ENCODE peak calls at places on chromosomes 13 and 19, in five cellular contexts. X is thoracic aorta, N is aorta, R is stomach, I is GM23338. G is an unnamed sample. For H3K4me1, the result is how much of the 10 kb centered on the place peaks cover.

GRCh38 chr13:28626266-28626665 is 32.7 kb upstream of the POMP start:
- DNase-seq in X (no peak), N (no peak), R (no peak), I (no peak), G (no peak)

GRCh38 chr19:3057275-3057714 is 5.0 kb downstream of the TLE5 start:
- DNase-seq in X (peak), N (peak), R (peak), I (no peak), G (no peak)

GRCh38 chr13:24148414-24149305 is 11.9 kb upstream of the SPATA13 start:
- DNase-seq in X (no peak), N (no peak), R (peak), I (peak), G (no peak)

GRCh38 chr19:17305211-17305516 is 508 bp upstream of the MRPL34 start:
- DNase-seq in X (no peak), N (no peak), R (no peak), I (no peak), G (no peak)

GRCh38 chr13:73334459-73334858 is 275.7 kb downstream of the KLF5 start:
- DNase-seq in X (no peak), N (no peak), R (no peak), I (no peak), G (no peak)

GRCh38 chr13:54433511-54434206 is 1405.0 kb downstream of the OLFM4 start:
- DNase-seq in X (no peak), N (no peak), R (peak), I (no peak), G (no peak)

GRCh38 chr19:32599736-32600157 is 18.8 kb downstream of the PDCD5 start:
- DNase-seq in X (no peak), N (no peak), R (no peak), I (peak), G (peak)

GRCh38 chr13:60410299-60410698 is 13.3 kb downstream of the TDRD3 start:
- DNase-seq in X (no peak), N (no peak), R (no peak), I (peak), G (no peak)

GRCh38 chr13:105665284-105665683 is 870.2 kb downstream of the EFNB2 start:
- DNase-seq in X (no peak), N (no peak), R (no peak), I (no peak), G (no peak)

GRCh38 chr19:47047931-47048399 is 459 bp downstream of the TMEM160 start:
- DNase-seq in X (peak), N (peak), R (peak), I (peak), G (peak)

GRCh38 chr13:50843256-50844043 is at the start of gene DLEU7:
- DNase-seq in X (no peak), N (no peak), R (no peak), I (peak), G (no peak)

GRCh38 chr19:4744451-4745170 is 21.0 kb upstream of the DPP9 start:
- DNase-seq in X (no peak), N (peak), R (no peak), I (no peak), G (no peak)

GRCh38 chr13:46119883-46120614 is 15.2 kb upstream of the CPB2 start:
- DNase-seq in X (no peak), N (no peak), R (no peak), I (no peak), G (peak)

GRCh38 chr13:51818771-51819511 is 15.0 kb upstream of the DHRS12 start:
- DNase-seq in X (no peak), N (peak), R (peak), I (no peak), G (no peak)

GRCh38 chr19:52923782-52924593 is 760 bp upstream of the ZNF888 start:
- DNase-seq in X (peak), N (peak), R (peak), I (peak), G (no peak)

GRCh38 chr13:22218784-22219183 is 547.9 kb downstream of the FGF9 start:
- DNase-seq in X (no peak), N (no peak), R (no peak), I (no peak), G (no peak)

GRCh38 chr19:33201886-33202545 is 7.9 kb downstream of the LRP3 start:
- DNase-seq in X (no peak), N (no peak), R (no peak), I (no peak), G (no peak)

GRCh38 chr19:8526345-8527062 is 12.5 kb upstream of the ZNF414 start:
- DNase-seq in X (peak), N (peak), R (peak), I (peak), G (no peak)

GRCh38 chr13:28655566-28655965 is 3.4 kb upstream of the POMP start:
- DNase-seq in X (no peak), N (no peak), R (no peak), I (no peak), G (no peak)

GRCh38 chr19:23991170-23991569 is 76.5 kb downstream of the ZNF726 start:
- DNase-seq in X (no peak), N (no peak), R (peak), I (peak), G (no peak)

GRCh38 chr13:67134322-67135129 is 95.6 kb downstream of the PCDH9 start:
- DNase-seq in X (no peak), N (no peak), R (no peak), I (no peak), G (no peak)

GRCh38 chr13:72205773-72206172 is 338.8 kb upstream of the DACH1 start:
- DNase-seq in X (no peak), N (no peak), R (no peak), I (no peak), G (no peak)

GRCh38 chr13:114131581-114132418 is 623 bp downstream of the RASA3 start:
- DNase-seq in X (no peak), N (no peak), R (no peak), I (peak), G (no peak)

GRCh38 chr13:111066544-111066943 is 48.6 kb upstream of the ARHGEF7 start:
- DNase-seq in X (no peak), N (no peak), R (no peak), I (peak), G (no peak)

GRCh38 chr13:33723365-33723764 is 94.6 kb upstream of the RFC3 start:
- DNase-seq in X (no peak), N (no peak), R (no peak), I (no peak), G (no peak)

GRCh38 chr13:33725340-33725739 is 92.6 kb upstream of the RFC3 start:
- DNase-seq in X (no peak), N (no peak), R (no peak), I (no peak), G (no peak)

GRCh38 chr13:33723772-33724435 is 94.0 kb upstream of the RFC3 start:
- DNase-seq in X (peak), N (peak), R (peak), I (peak), G (peak)

GRCh38 chr13:33721719-33722118 is 96.2 kb upstream of the RFC3 start:
- DNase-seq in X (no peak), N (no peak), R (no peak), I (no peak), G (no peak)

GRCh38 chr13:33722216-33722900 is 95.6 kb upstream of the RFC3 start:
- DNase-seq in X (no peak), N (no peak), R (no peak), I (no peak), G (no peak)
- H3K4me3 ChIP-seq in X (peak), N (no peak), R (no peak), I (no peak), G (no peak)

GRCh38 chr19:51366999-51367564 is 894 bp upstream of the ETFB start:
- DNase-seq in X (no peak), N (peak), R (peak), I (no peak), G (no peak)
- H3K4me1 ChIP-seq in X (under half), N (under half), R (under half), I (under half), G (under half)

DNA sequence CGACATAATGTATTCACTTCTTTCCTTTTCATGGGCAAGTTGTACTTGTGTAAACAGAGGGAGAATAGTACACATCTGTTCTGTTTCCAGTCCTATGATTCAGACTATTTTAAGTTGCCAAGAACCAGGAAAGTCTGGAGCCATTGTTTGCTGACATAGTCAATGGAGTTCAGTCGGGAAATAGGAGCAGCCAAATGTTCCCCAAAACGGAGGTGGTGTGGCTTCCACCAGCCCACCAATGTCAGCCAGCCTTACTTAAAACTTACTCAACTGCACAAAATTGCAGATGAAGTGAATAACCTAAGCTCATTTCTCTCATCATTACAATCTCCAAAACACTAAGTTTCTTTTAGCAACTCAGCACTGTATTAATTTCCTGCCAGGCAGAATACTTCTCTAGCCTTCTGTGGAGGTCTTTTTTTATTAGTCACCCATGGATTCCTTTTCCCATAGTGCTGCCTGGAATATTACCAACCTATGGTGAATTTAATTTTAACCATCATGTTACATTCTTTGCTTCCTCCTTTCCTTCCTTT is 22.3 kb upstream of the CSNK1A1L start:
- DNase-seq in X (no peak), N (peak), R (no peak), I (no peak), G (no peak)
- H3K4me3 ChIP-seq in X (peak), N (peak), R (no peak), I (no peak), G (no peak)

GRCh38 chr19:41997121-41997850 is 3.3 kb upstream of the ATP1A3 start:
- DNase-seq in X (no peak), N (no peak), R (peak), I (peak), G (peak)

GRCh38 chr19:41994994-41995958 is 1.2 kb upstream of the ATP1A3 start:
- DNase-seq in X (no peak), N (no peak), R (no peak), I (no peak), G (no peak)

GRCh38 chr19:41997851-41998229 is 3.8 kb upstream of the ATP1A3 start:
- DNase-seq in X (no peak), N (no peak), R (no peak), I (peak), G (no peak)

GRCh38 chr19:41994521-41994971 is 516 bp upstream of the ATP1A3 start:
- DNase-seq in X (no peak), N (no peak), R (no peak), I (no peak), G (no peak)

DNA sequence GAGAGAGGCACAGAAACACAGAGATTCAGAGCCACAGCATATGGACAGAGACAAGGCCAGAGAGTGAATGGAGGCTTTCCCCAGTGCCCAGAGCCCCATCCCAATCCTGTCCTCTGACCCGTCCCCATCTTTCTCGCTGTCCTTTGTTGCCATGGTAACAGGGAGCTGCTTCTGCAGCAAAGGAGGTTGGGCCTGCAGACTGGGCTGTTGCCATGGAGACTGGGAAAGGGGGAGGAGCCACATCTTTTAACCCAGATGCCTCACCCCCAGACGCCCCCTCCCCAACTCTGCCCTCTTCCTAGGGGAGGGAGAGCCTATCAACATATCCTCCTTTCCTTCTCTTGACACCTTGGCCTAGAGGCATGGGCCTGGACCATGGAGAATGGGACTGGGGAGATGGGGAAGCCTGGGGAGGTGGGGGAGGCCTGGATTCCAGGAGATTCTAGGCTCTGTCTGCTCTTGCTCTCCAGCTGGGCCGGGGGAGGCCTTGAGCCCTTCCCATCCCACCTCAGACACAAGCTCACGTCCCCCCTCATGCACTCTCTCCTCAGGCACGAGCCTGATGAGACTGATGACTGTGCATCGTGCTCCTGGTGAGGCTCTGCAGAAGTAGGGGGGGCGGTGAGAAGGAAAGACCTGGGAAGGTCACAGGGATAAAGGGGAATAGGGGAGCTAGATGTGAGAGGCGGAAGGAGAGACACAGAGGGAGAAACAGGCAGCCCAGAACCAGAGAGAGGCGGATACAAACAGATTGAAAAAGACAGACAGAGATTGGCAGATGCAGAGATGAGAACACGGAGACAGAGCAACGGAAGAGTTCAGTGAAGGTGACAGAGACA is 2.1 kb upstream of the ATP1A3 start:
- DNase-seq in X (no peak), N (no peak), R (no peak), I (peak), G (peak)
- H3K4me1 ChIP-seq in X (under half), N (under half), R (under half), I (under half), G (under half)

GRCh38 chr13:42873081-42873480 is 91.7 kb downstream of the FAM216B start:
- DNase-seq in X (no peak), N (no peak), R (no peak), I (no peak), G (no peak)

GRCh38 chr13:42878721-42879120 is 97.3 kb downstream of the FAM216B start:
- DNase-seq in X (no peak), N (no peak), R (no peak), I (no peak), G (no peak)

GRCh38 chr13:42876270-42876714 is 94.9 kb downstream of the FAM216B start:
- DNase-seq in X (no peak), N (no peak), R (no peak), I (peak), G (no peak)

GRCh38 chr13:42876810-42877550 is 95.6 kb downstream of the FAM216B start:
- DNase-seq in X (no peak), N (no peak), R (no peak), I (no peak), G (no peak)

DNA sequence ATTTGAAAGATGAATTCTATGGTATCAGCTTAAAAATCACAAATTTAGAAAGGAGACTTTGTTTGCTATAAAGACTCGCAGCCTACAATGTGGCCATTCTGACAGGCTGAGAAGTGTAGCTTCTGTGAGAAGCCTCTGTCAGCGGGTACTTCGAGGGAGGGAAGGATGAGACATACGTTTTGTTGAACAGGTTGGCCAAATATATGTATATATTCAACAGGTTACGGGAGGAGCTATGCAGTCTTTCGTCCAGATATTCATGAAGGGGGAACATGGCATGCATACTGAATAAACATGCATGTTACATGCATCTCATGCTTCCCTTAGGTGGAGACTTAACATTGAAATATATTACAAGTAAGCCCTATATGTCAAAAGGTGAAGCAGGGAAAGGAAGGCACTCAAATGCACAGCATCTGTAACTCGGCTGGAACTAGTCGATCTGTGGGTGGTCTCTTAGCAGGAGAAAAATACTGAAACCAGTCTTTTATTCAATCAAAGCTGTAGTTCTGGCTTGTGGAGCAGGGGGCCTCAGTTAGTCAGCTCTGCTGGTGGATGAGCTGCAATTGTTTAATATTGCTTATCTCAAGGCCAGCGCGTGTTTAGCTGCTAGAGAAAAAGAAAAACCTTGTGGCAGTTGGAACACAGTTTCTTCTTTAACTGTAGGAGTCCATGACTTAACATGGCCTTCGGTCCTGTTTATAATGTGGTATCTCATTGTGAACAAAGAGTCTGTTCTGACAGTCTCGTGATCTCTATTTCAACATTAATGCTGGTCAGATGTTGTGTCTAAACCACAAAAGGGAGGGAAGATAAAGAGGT is 94.3 kb downstream of the FAM216B start:
- DNase-seq in X (no peak), N (no peak), R (no peak), I (peak), G (peak)
- H3K4me3 ChIP-seq in X (no peak), N (no peak), R (no peak), I (peak), G (no peak)

DNA sequence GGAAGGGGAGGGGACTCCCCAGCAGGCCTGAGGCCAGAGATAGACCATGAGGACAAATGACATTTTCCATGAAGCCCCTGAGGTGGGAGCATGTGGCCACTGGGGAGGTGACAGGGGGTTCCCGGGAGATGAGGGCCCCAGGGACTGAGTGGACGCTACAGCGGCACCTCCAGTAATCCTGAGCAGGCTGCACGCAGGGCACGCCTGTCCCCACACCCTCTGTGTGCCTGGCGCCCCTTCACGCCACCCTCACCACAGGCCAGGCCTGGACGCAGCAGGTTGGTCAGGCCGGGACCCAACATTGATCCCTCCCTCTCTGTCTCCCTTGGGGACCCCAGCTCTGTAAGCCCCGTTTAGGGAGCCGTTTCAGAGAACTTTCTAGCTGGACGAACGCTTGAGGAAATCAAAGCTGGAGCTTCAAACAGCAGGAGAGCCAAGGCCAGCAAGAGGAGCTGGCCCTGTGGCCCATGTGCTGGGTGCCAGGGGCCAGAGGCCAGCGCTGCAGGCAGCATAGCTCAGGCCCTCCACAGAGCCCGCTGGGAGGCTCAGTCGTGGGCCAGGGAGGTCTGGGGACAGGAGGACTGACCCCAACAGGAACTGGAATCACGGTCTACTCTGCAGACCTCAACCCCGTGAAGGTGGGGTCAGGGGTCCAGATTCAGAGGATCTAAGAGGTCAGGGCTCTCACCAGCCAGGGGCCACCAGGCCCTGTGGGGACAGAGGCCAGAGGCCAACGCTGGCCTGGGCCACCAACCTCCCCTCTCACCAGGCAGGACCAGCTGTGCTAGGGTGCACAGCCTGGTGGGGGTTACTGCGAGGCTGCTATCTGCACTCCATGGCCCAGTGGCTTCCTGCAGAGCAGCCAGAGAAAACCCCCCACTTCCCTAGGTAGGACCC is 14.6 kb downstream of the LSM4 start:
- DNase-seq in X (no peak), N (no peak), R (no peak), I (no peak), G (no peak)
- H3K4me1 ChIP-seq in X (under half), N (under half), R (under half), I (under half), G (under half)

G was measured in HAP-1.